ENCODE peak calls at places on chromosomes 6 and 20, in four cellular contexts. K is A549, V is lower lobe of right lung, T is H9. F is an unnamed sample.

GRCh38 chr20:58891686-58892125 is 39.2 kb downstream of the GNAS start:
- DNase-seq in K (peak; percentile 37), V (peak; percentile 66), T (peak; percentile 47), F (no peak)

GRCh38 chr6:11976489-11976888 is 35.6 kb upstream of the HIVEP1 start:
- DNase-seq in K (no peak), V (no peak), T (no peak), F (no peak)

GRCh38 chr6:15341311-15341710 is 95.4 kb downstream of the JARID2 start:
- DNase-seq in K (no peak), V (no peak), T (no peak), F (peak; percentile 66)

GRCh38 chr6:139370047-139370706 is 4.3 kb downstream of the CITED2 start:
- DNase-seq in K (no peak), V (no peak), T (no peak), F (no peak)

GRCh38 chr6:150661608-150662007 is 61.9 kb downstream of the PLEKHG1 start:
- DNase-seq in K (no peak), V (no peak), T (no peak), F (no peak)

GRCh38 chr20:62921119-62921687 is 5.1 kb downstream of the DIDO1 start:
- DNase-seq in K (peak; percentile 82), V (peak; percentile 56), T (peak; percentile 75), F (peak; percentile 69)

GRCh38 chr6:52352239-52353008 is 9.5 kb upstream of the PAQR8 start:
- DNase-seq in K (peak; percentile 65), V (peak; percentile 66), T (no peak), F (peak; percentile 82)

GRCh38 chr6:37615564-37616340 is 81.9 kb downstream of the MDGA1 start:
- DNase-seq in K (no peak), V (no peak), T (no peak), F (no peak)

GRCh38 chr20:50387996-50388332 is 122.2 kb upstream of the PTPN1 start:
- DNase-seq in K (no peak), V (no peak), T (no peak), F (no peak)

GRCh38 chr20:58634121-58634817 is 16.8 kb upstream of the STX16 start:
- DNase-seq in K (no peak), V (no peak), T (no peak), F (no peak)

GRCh38 chr6:94454231-94454630 is 1034.9 kb upstream of the EPHA7 start:
- DNase-seq in K (no peak), V (no peak), T (no peak), F (no peak)

GRCh38 chr6:150269857-150270223 is 99.0 kb upstream of the IYD start:
- DNase-seq in K (peak; percentile 46), V (no peak), T (peak; percentile 35), F (peak; percentile 98)

GRCh38 chr6:54861846-54862616 is 15.5 kb downstream of the FAM83B start:
- DNase-seq in K (no peak), V (no peak), T (no peak), F (no peak)

GRCh38 chr20:16064991-16065707 is 508.1 kb downstream of the KIF16B start:
- DNase-seq in K (no peak), V (no peak), T (no peak), F (no peak)

GRCh38 chr6:47464052-47464451 is 13.5 kb upstream of the CD2AP start:
- DNase-seq in K (no peak), V (no peak), T (no peak), F (no peak)

GRCh38 chr6:9523462-9523861 is 891.4 kb downstream of the TFAP2A start:
- DNase-seq in K (no peak), V (no peak), T (no peak), F (peak; percentile 30)

GRCh38 chr6:90268178-90268577 is 28.5 kb downstream of the BACH2 start:
- DNase-seq in K (no peak), V (no peak), T (no peak), F (no peak)

GRCh38 chr20:4065405-4065841 is 50.1 kb upstream of the RNF24 start:
- DNase-seq in K (no peak), V (no peak), T (no peak), F (peak; percentile 38)

GRCh38 chr6:3001773-3002293 is 2.1 kb downstream of the NQO2 start:
- DNase-seq in K (peak; percentile 67), V (no peak), T (no peak), F (peak; percentile 48)

GRCh38 chr6:137024172-137024990 is 20.4 kb downstream of the IL20RA start:
- DNase-seq in K (no peak), V (no peak), T (no peak), F (no peak)

GRCh38 chr20:58597021-58597940 is 53.8 kb upstream of the STX16 start:
- DNase-seq in K (no peak), V (no peak), T (no peak), F (no peak)

GRCh38 chr6:42199106-42199981 is 4.6 kb upstream of the GUCA1B start:
- DNase-seq in K (no peak), V (no peak), T (no peak), F (no peak)

GRCh38 chr6:113137411-113137810 is 719.7 kb upstream of the MARCKS start:
- DNase-seq in K (no peak), V (no peak), T (no peak), F (no peak)

GRCh38 chr6:3904518-3904917 is 55.3 kb downstream of the FAM50B start:
- DNase-seq in K (no peak), V (no peak), T (no peak), F (no peak)

GRCh38 chr20:21510995-21511394 is 2.9 kb downstream of the NKX2-2 start:
- DNase-seq in K (no peak), V (no peak), T (no peak), F (no peak)

GRCh38 chr6:166555066-166555465 is 31.4 kb downstream of the RAMACL start:
- DNase-seq in K (no peak), V (no peak), T (no peak), F (no peak)

GRCh38 chr6:11931296-11932035 is 80.6 kb upstream of the HIVEP1 start:
- DNase-seq in K (no peak), V (no peak), T (no peak), F (no peak)

GRCh38 chr6:139888691-139889122 is 514.3 kb upstream of the CITED2 start:
- DNase-seq in K (no peak), V (no peak), T (peak; percentile 45), F (no peak)

GRCh38 chr20:62755817-62756724 is 40.2 kb upstream of the MRGBP start:
- DNase-seq in K (no peak), V (peak; percentile 26), T (no peak), F (no peak)

GRCh38 chr20:24138126-24138857 is 149.7 kb upstream of the GGTLC1 start:
- DNase-seq in K (no peak), V (no peak), T (no peak), F (no peak)

GRCh38 chr6:132084811-132085509 is 133.8 kb upstream of the CCN2 start:
- DNase-seq in K (no peak), V (no peak), T (no peak), F (no peak)
- H3K27ac ChIP-seq in K (peak overlapping the region; percentile 57), V (peak overlapping the region; percentile 51), T (peak overlapping the region; percentile 11), F (no peak overlapping the region)

DNA sequence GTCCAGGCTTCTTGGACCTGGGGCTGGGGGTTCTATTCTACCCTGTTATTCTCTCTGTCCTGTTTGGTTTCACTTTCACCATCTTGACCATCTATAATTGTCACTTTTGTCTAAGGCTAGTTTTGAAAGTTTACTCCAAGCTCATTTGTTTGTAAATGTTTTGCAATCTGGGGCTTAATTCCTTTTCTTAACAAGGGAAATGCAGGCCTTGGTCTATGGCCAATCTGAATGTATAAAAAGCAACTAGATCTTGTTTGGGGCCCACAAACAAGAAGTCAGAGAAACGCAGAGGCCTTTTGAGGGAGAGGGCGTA is 86.3 kb upstream of the PREP start:
- DNase-seq in K (no peak), V (no peak), T (no peak), F (no peak)
- H3K27ac ChIP-seq in K (peak overlapping the region; percentile 61), V (peak overlapping the region; percentile 19), T (no peak overlapping the region), F (no peak overlapping the region)

GRCh38 chr20:25378189-25378883 is 12.3 kb downstream of the ABHD12 start:
- DNase-seq in K (no peak), V (no peak), T (no peak), F (no peak)
- H3K27ac ChIP-seq in K (no peak overlapping the region), V (no peak overlapping the region), T (no peak overlapping the region), F (no peak overlapping the region)

GRCh38 chr20:40249805-40250204 is 439.2 kb downstream of the MAFB start:
- DNase-seq in K (no peak), V (no peak), T (no peak), F (no peak)
- H3K27ac ChIP-seq in K (no peak overlapping the region), V (no peak overlapping the region), T (no peak overlapping the region), F (no peak overlapping the region)

GRCh38 chr6:107787589-107787960 is 36.5 kb downstream of the SCML4 start:
- DNase-seq in K (no peak), V (no peak), T (no peak), F (no peak)

GRCh38 chr6:107789361-107789760 is 34.8 kb downstream of the SCML4 start:
- DNase-seq in K (no peak), V (no peak), T (no peak), F (no peak)

GRCh38 chr6:107794771-107795170 is 29.3 kb downstream of the SCML4 start:
- DNase-seq in K (no peak), V (no peak), T (no peak), F (no peak)

GRCh38 chr6:107793193-107793592 is 30.9 kb downstream of the SCML4 start:
- DNase-seq in K (no peak), V (no peak), T (no peak), F (no peak)
- H3K27ac ChIP-seq in K (no peak overlapping the region), V (no peak overlapping the region), T (no peak overlapping the region), F (no peak overlapping the region)

GRCh38 chr6:21610376-21610775 is 16.8 kb downstream of the SOX4 start:
- DNase-seq in K (no peak), V (no peak), T (no peak), F (no peak)
- H3K27ac ChIP-seq in K (no peak overlapping the region), V (no peak overlapping the region), T (no peak overlapping the region), F (no peak overlapping the region)

GRCh38 chr6:80991316-80991715 is 761.2 kb downstream of the TENT5A start:
- DNase-seq in K (no peak), V (no peak), T (no peak), F (no peak)

GRCh38 chr6:80988892-80989291 is 763.6 kb downstream of the TENT5A start:
- DNase-seq in K (no peak), V (no peak), T (no peak), F (no peak)
- H3K27ac ChIP-seq in K (no peak overlapping the region), V (no peak overlapping the region), T (no peak overlapping the region), F (no peak overlapping the region)

GRCh38 chr6:155328539-155329459 is 14.5 kb upstream of the TFB1M start:
- DNase-seq in K (no peak), V (peak; percentile 69), T (no peak), F (no peak)
- H3K27ac ChIP-seq in K (peak overlapping the region; percentile 81), V (no peak overlapping the region), T (no peak overlapping the region), F (no peak overlapping the region)